ENCODE peak calls at places on chromosomes 5 and 9, in eight cellular contexts. M, Q, V, X, A, D, R and K are unnamed samples.

GRCh38 chr5:34648522-34649158 is 7.5 kb upstream of the RAI14 start:
- DNase-seq in A (no peak), X (no peak), V (no peak), D (no peak), Q (no peak), R (no peak), M (no peak), K (no peak)

GRCh38 chr9:93468763-93469456 is 15.5 kb upstream of the FAM120AOS start:
- DNase-seq in V (no peak), D (no peak), A (no peak), R (peak), M (no peak), Q (no peak), X (no peak), K (no peak)

GRCh38 chr5:95701074-95701473 is 18.3 kb upstream of the SPATA9 start:
- DNase-seq in X (no peak), A (no peak), V (no peak), R (no peak), Q (no peak), M (no peak), D (no peak), K (no peak)

GRCh38 chr9:86407022-86407421 is 52.8 kb upstream of the TUT7 start:
- DNase-seq in M (no peak), X (peak), D (peak), V (no peak), A (no peak), R (peak), Q (no peak), K (peak)

GRCh38 chr5:129003232-129003631 is 37.9 kb downstream of the SLC27A6 start:
- DNase-seq in V (no peak), M (no peak), A (no peak), R (no peak), Q (no peak), D (no peak), X (no peak), K (no peak)

GRCh38 chr5:143056331-143056689 is 286.1 kb downstream of the ARHGAP26 start:
- DNase-seq in R (peak), Q (no peak), M (no peak), A (no peak), D (no peak), X (no peak), V (no peak), K (no peak)

GRCh38 chr5:127206320-127207113 is 84.1 kb upstream of the MEGF10 start:
- DNase-seq in D (no peak), M (no peak), V (no peak), Q (no peak), A (no peak), X (no peak), R (peak), K (no peak)

GRCh38 chr5:140549237-140550144 is 2.0 kb downstream of the EIF4EBP3 start:
- DNase-seq in X (peak), R (peak), A (no peak), Q (no peak), V (no peak), M (peak), D (peak), K (peak)

GRCh38 chr9:5773324-5773999 is 59.5 kb downstream of the ERMP1 start:
- DNase-seq in X (no peak), M (no peak), V (no peak), D (no peak), R (no peak), Q (no peak), A (no peak), K (no peak)

GRCh38 chr9:82091100-82091499 is 102.5 kb downstream of the SPATA31D1 start:
- DNase-seq in M (no peak), A (no peak), Q (no peak), R (peak), D (no peak), V (no peak), X (no peak), K (peak)

GRCh38 chr5:159971038-159971437 is 37.9 kb upstream of the TTC1 start:
- DNase-seq in R (peak), Q (no peak), X (no peak), A (no peak), V (no peak), M (no peak), D (no peak), K (no peak)

GRCh38 chr5:64557911-64558310 is 52.1 kb downstream of the RGS7BP start:
- DNase-seq in V (no peak), X (no peak), Q (no peak), D (no peak), R (no peak), M (no peak), A (no peak), K (no peak)

GRCh38 chr9:89442981-89443817 is 54.7 kb downstream of the SEMA4D start:
- DNase-seq in R (peak), M (no peak), D (no peak), Q (no peak), X (no peak), A (no peak), V (no peak), K (no peak)

GRCh38 chr9:123420560-123421210 is 64.7 kb downstream of the CRB2 start:
- DNase-seq in Q (no peak), A (no peak), R (no peak), V (peak), D (no peak), M (no peak), X (no peak), K (no peak)

GRCh38 chr5:88825782-88826110 is 57.2 kb downstream of the MEF2C start:
- DNase-seq in M (no peak), V (no peak), X (no peak), Q (no peak), A (no peak), R (peak), D (peak), K (no peak)

GRCh38 chr9:118059520-118060278 is 355.5 kb downstream of the TLR4 start:
- DNase-seq in X (no peak), M (peak), Q (no peak), A (no peak), R (no peak), D (no peak), V (no peak), K (no peak)

GRCh38 chr9:79123419-79123818 is 448.3 kb upstream of the TLE4 start:
- DNase-seq in A (no peak), X (no peak), D (no peak), V (no peak), R (peak), Q (no peak), M (no peak), K (no peak)

GRCh38 chr9:92600742-92601261 is 65.0 kb upstream of the ECM2 start:
- DNase-seq in V (no peak), M (no peak), R (peak), D (no peak), X (no peak), A (no peak), Q (no peak), K (no peak)

GRCh38 chr5:83285661-83286398 is 185.7 kb upstream of the VCAN start:
- DNase-seq in M (no peak), X (no peak), R (no peak), D (no peak), A (no peak), V (no peak), Q (no peak), K (no peak)

GRCh38 chr5:103394676-103395075 is 136.1 kb downstream of the MACIR start:
- DNase-seq in V (no peak), M (no peak), A (no peak), D (no peak), R (no peak), X (no peak), Q (no peak), K (no peak)

GRCh38 chr9:90641868-90642558 is 611 bp downstream of the DIRAS2 start:
- DNase-seq in D (no peak), V (no peak), Q (no peak), M (no peak), R (no peak), A (no peak), X (no peak), K (no peak)

GRCh38 chr9:88387035-88387732 is 1.1 kb upstream of the SPIN1 start:
- DNase-seq in D (peak), Q (no peak), V (no peak), M (peak), R (peak), A (no peak), X (peak), K (peak)

GRCh38 chr9:84937086-84937670 is 267.6 kb downstream of the NTRK2 start:
- DNase-seq in V (no peak), R (no peak), A (no peak), Q (no peak), D (no peak), M (no peak), X (no peak), K (no peak)

GRCh38 chr5:169629847-169630548 is 7.1 kb upstream of the DOCK2 start:
- DNase-seq in X (no peak), Q (no peak), V (no peak), R (peak), A (no peak), M (no peak), D (no peak), K (no peak)

GRCh38 chr9:35658144-35658893 is at the start of gene CCDC107:
- DNase-seq in A (no peak), R (peak), V (peak), M (peak), Q (no peak), D (peak), X (peak), K (peak)

GRCh38 chr9:123996731-123997421 is 14.7 kb upstream of the LHX2 start:
- DNase-seq in R (no peak), X (no peak), Q (no peak), V (no peak), D (no peak), A (no peak), M (no peak), K (no peak)

GRCh38 chr9:70043689-70044449 is at the start of gene MAMDC2:
- DNase-seq in R (peak), X (peak), Q (no peak), A (no peak), V (no peak), D (peak), M (peak), K (peak)

GRCh38 chr9:88996046-88997005 is 5.1 kb downstream of the S1PR3 start:
- DNase-seq in R (no peak), X (no peak), A (no peak), M (no peak), V (no peak), D (no peak), Q (no peak), K (no peak)

GRCh38 chr5:74205745-74206570 is 434.6 kb downstream of the ENC1 start:
- DNase-seq in D (no peak), M (no peak), A (no peak), Q (no peak), V (no peak), R (no peak), X (no peak), K (no peak)

GRCh38 chr5:123423278-123424149 is at the start of gene CEP120:
- DNase-seq in X (peak), A (peak), V (peak), D (peak), Q (peak), R (peak), M (peak), K (peak)
- TF ChIP-seq POLR2A in X (no peak), A (peak), V (peak), D (peak), Q (peak), R (peak), M (peak), K (peak)

GRCh38 chr5:177482359-177482795 is 8.9 kb upstream of the DBN1 start:
- DNase-seq in Q (no peak), V (no peak), X (no peak), M (no peak), D (no peak), R (no peak), A (no peak), K (no peak)
- TF ChIP-seq POLR2A in Q (no peak), V (no peak), X (no peak), M (no peak), D (no peak), R (peak), A (no peak), K (no peak)

GRCh38 chr9:68947015-68947414 is 66.9 kb downstream of the PRKACG start:
- DNase-seq in V (no peak), X (no peak), A (no peak), D (no peak), M (no peak), R (no peak), Q (peak), K (no peak)

GRCh38 chr9:68941780-68942459 is 72.0 kb downstream of the PRKACG start:
- DNase-seq in A (no peak), V (no peak), D (no peak), X (no peak), M (no peak), R (no peak), Q (no peak), K (no peak)

GRCh38 chr9:68947842-68948569 is 65.9 kb downstream of the PRKACG start:
- DNase-seq in Q (no peak), X (no peak), V (no peak), R (no peak), D (no peak), M (no peak), A (no peak), K (no peak)

GRCh38 chr9:68940620-68941019 is 73.3 kb downstream of the PRKACG start:
- DNase-seq in A (no peak), R (no peak), V (no peak), D (no peak), Q (no peak), M (no peak), X (no peak), K (no peak)

DNA sequence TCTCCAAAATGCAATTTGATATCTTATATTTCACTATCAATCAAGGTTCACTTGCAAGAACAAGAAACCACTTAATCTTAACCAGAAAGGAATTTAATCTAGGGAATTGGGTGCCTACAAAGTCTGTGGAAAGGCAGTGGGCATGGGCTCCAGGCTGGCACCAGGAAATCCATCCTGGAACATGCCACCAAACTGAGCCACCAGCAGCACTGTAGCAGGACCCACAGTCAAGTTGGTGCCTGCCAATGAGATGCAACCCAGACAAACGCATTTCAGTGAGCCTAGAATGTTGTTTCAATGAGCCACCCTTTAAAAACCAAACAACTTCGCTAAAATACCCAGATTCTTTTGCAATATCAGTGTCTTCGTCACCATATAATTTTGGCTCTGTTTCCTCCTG is 71.1 kb downstream of the PRKACG start:
- DNase-seq in D (no peak), X (no peak), V (no peak), M (no peak), Q (no peak), R (no peak), A (no peak), K (no peak)
- TF ChIP-seq POLR2A in D (no peak), X (no peak), V (no peak), M (no peak), Q (no peak), R (no peak), A (no peak), K (no peak)

DNA sequence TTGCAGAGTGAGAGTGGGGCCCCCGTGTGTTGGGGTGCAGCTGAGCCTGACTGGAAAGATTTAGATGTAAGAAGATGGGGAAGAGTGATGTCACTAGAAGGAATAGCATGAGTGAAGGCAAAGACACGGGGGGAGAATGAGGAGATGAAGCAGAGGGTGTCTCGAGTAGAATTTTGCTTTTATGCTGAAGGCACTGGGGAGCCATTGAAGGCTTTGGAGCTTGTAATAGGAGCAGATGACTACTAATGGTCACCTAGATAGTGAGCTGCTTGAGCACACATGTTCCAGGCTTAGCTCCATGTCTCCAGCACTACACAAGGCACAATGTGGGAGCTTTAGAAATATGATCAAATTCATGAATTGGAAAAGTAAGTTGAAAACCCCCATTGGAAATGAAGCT is 32.1 kb downstream of the COL15A1 start:
- DNase-seq in Q (no peak), V (no peak), R (no peak), D (no peak), X (no peak), M (no peak), A (no peak), K (no peak)
- TF ChIP-seq POLR2A in Q (no peak), V (no peak), R (no peak), D (no peak), X (no peak), M (no peak), A (no peak), K (no peak)

GRCh38 chr5:180977852-180978251 is 10.8 kb upstream of the BTNL3 start:
- DNase-seq in D (no peak), A (no peak), M (no peak), V (no peak), X (no peak), R (no peak), Q (no peak), K (no peak)
- TF ChIP-seq POLR2A in D (no peak), A (no peak), M (no peak), V (no peak), X (no peak), R (no peak), Q (no peak), K (no peak)

DNA sequence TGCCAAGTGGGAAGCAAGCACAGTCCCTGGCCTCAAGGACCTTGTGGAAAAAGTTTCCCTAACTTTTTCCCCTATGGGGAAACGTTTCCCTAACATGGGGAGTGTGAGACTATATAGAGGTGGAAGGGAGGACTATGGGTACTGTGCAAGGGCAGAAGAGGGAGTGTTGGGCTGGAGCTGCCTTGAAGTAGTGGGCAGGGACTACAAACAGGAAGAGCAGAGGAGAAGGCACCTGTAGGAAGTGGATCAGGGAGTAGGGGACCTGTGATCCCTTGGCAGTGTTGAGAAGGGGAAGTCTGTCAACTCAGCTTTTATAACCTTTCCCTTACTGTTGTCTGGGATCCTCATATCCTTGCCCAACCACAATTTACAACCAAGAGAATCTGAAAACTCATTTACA is 1.4 kb downstream of the CMYA5 start:
- DNase-seq in V (no peak), M (no peak), D (no peak), A (no peak), Q (no peak), R (no peak), X (no peak), K (no peak)
- TF ChIP-seq POLR2A in V (no peak), M (peak), D (no peak), A (no peak), Q (no peak), R (no peak), X (no peak), K (no peak)

GRCh38 chr9:94729199-94729598 is 2.7 kb downstream of the AOPEP start:
- DNase-seq in D (no peak), Q (no peak), V (no peak), X (no peak), M (no peak), A (no peak), R (no peak), K (no peak)

GRCh38 chr9:94728719-94729118 is 2.2 kb downstream of the AOPEP start:
- DNase-seq in M (no peak), R (no peak), D (no peak), X (no peak), Q (no peak), A (no peak), V (no peak), K (no peak)

GRCh38 chr9:94721754-94722153 is 4.7 kb upstream of the AOPEP start:
- DNase-seq in Q (no peak), M (no peak), X (no peak), A (no peak), R (no peak), D (no peak), V (no peak), K (no peak)

GRCh38 chr9:94725293-94725692 is 1.2 kb upstream of the AOPEP start:
- DNase-seq in V (no peak), D (no peak), X (no peak), R (no peak), M (no peak), Q (no peak), A (no peak), K (no peak)

GRCh38 chr9:94726495-94727191 is at the start of gene AOPEP:
- DNase-seq in Q (peak), D (peak), V (peak), M (peak), R (peak), A (peak), X (peak), K (peak)
- TF ChIP-seq POLR2A in Q (peak), D (peak), V (peak), M (peak), R (peak), A (peak), X (no peak), K (peak)

DNA sequence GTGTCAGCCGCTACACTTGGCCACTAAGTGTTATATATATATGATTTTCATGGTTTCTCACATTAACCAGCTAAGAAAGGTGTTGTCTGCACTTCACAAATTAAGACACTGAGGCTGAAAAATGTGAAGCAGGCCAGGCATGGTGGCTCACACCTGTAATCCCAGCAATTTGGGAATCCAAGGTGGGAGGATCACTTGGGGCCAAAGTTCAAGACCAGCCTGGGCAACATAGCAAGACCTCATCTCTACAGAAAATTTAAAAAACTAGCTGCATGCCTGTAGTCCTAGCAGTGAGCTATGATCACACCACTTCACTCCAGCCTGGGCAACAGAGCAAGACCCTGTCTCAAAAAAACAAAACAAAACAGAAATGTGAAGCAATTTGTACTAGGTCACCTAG is 1.8 kb downstream of the COQ4 start:
- DNase-seq in R (no peak), X (no peak), A (no peak), Q (no peak), V (no peak), M (no peak), D (no peak), K (no peak)
- TF ChIP-seq POLR2A in R (no peak), X (no peak), A (no peak), Q (no peak), V (no peak), M (no peak), D (no peak), K (no peak)